ENCODE peak calls at places on chromosome 9, in five cellular contexts. K, T, R, Q and M are unnamed samples.

GRCh38 chr9:137670391-137671195 is 51.8 kb downstream of the EHMT1 start:
- DNase-seq in K (no peak), T (no peak), R (no peak), Q (peak), M (peak)

GRCh38 chr9:95023217-95024003 is 294.1 kb downstream of the FANCC start:
- DNase-seq in K (no peak), T (peak), R (peak), Q (no peak), M (peak)

GRCh38 chr9:128818839-128819715 is 777 bp downstream of the ENDOG start:
- DNase-seq in K (peak), T (no peak), R (peak), Q (no peak), M (no peak)

GRCh38 chr9:121634800-121635261 is 16.6 kb upstream of the DAB2IP start:
- DNase-seq in K (peak), T (peak), R (no peak), Q (no peak), M (peak)

GRCh38 chr9:3972687-3973086 is 327.2 kb downstream of the GLIS3 start:
- DNase-seq in K (no peak), T (no peak), R (no peak), Q (no peak), M (no peak)

GRCh38 chr9:104992696-104993095 is 64.7 kb upstream of the ABCA1 start:
- DNase-seq in K (no peak), T (peak), R (no peak), Q (no peak), M (peak)

GRCh38 chr9:131630206-131630831 is 85.0 kb downstream of the PRRT1B start:
- DNase-seq in K (no peak), T (no peak), R (no peak), Q (no peak), M (no peak)

GRCh38 chr9:70409280-70409679 is 5.2 kb downstream of the KLF9 start:
- DNase-seq in K (no peak), T (no peak), R (no peak), Q (no peak), M (peak)

GRCh38 chr9:12859704-12860251 is 85.0 kb downstream of the LURAP1L start:
- DNase-seq in K (no peak), T (peak), R (no peak), Q (no peak), M (peak)

GRCh38 chr9:122004589-122004988 is 88.5 kb downstream of the TTLL11 start:
- DNase-seq in K (no peak), T (no peak), R (no peak), Q (no peak), M (no peak)

GRCh38 chr9:132486706-132487350 is 76.8 kb downstream of the CFAP77 start:
- DNase-seq in K (peak), T (no peak), R (no peak), Q (no peak), M (no peak)

GRCh38 chr9:72855321-72855720 is 97.5 kb downstream of the ALDH1A1 start:
- DNase-seq in K (no peak), T (no peak), R (no peak), Q (no peak), M (no peak)
- TF ChIP-seq CTCF in K (no peak), T (no peak), R (no peak), Q (no peak), M (no peak)

GRCh38 chr9:72274916-72275315 is 90.1 kb downstream of the ZFAND5 start:
- DNase-seq in K (no peak), T (no peak), R (no peak), Q (no peak), M (no peak)

GRCh38 chr9:72276429-72276828 is 88.6 kb downstream of the ZFAND5 start:
- DNase-seq in K (no peak), T (no peak), R (no peak), Q (no peak), M (no peak)

GRCh38 chr9:72280913-72281500 is 84.0 kb downstream of the ZFAND5 start:
- DNase-seq in K (peak), T (peak), R (peak), Q (peak), M (peak)

DNA sequence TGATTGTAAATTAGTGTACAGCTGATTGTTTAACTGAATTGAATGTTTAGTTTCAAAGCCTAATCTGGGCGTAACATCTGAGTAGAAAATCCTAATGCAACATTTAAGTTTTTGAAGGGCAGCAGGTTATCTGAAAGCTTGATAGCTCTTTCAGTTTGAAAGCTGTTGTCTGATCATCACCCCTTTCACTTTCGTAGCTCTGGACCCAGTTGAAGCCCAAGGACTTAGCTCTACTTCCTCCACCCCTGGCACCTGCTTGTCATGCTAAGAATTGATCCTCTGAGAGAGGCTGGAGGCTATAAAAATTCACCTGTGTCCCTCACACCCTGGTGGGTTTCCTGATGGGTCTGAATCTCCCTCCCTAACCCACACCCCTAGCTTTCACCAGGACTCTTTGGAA is 86.0 kb downstream of the ZFAND5 start:
- DNase-seq in K (no peak), T (no peak), R (no peak), Q (no peak), M (no peak)
- H3K4me3 ChIP-seq in K (no peak), T (no peak), R (no peak), Q (no peak), M (no peak)

GRCh38 chr9:134187110-134187531 is 22.8 kb upstream of the RNU6ATAC start:
- DNase-seq in K (peak), T (no peak), R (peak), Q (no peak), M (no peak)
- TF ChIP-seq CTCF in K (no peak), T (no peak), R (no peak), Q (no peak), M (no peak)

GRCh38 chr9:99509900-99510299 is 287.8 kb downstream of the SEC61B start:
- DNase-seq in K (peak), T (no peak), R (no peak), Q (no peak), M (no peak)
- H3K4me3 ChIP-seq in K (no peak), T (no peak), R (no peak), Q (no peak), M (no peak)